ENCODE peak calls at places on chromosomes 6 and 20, in five cellular contexts. N is breast epithelium, Z is PC-9, M is colonic mucosa, T is body of pancreas. C is an unnamed sample.

GRCh38 chr20:57439993-57440392 is 48.8 kb downstream of the RBM38 start:
- DNase-seq in N (no peak), Z (no peak), M (no peak), T (no peak), C (no peak)

GRCh38 chr6:41336824-41337223 is 1.4 kb downstream of the NCR2 start:
- DNase-seq in N (no peak), Z (no peak), M (no peak), T (no peak), C (no peak)

GRCh38 chr20:34691838-34692237 is 12.3 kb upstream of the TP53INP2 start:
- DNase-seq in N (no peak), Z (no peak), M (no peak), T (no peak), C (no peak)

GRCh38 chr6:80658926-80659325 is 552.5 kb downstream of the BCKDHB start:
- DNase-seq in N (no peak), Z (no peak), M (no peak), T (no peak), C (no peak)

GRCh38 chr6:7200598-7201443 is 93.1 kb downstream of the RREB1 start:
- DNase-seq in N (peak), Z (peak), M (peak), T (peak), C (no peak)

GRCh38 chr6:44041461-44042260 is 85.6 kb downstream of the MRPL14 start:
- DNase-seq in N (no peak), Z (peak), M (no peak), T (peak), C (no peak)

GRCh38 chr6:155530219-155530834 is 74.7 kb upstream of the NOX3 start:
- DNase-seq in N (no peak), Z (no peak), M (no peak), T (no peak), C (no peak)

GRCh38 chr20:9286501-9286900 is 217.6 kb downstream of the PLCB4 start:
- DNase-seq in N (no peak), Z (no peak), M (no peak), T (no peak), C (no peak)

GRCh38 chr6:142395768-142396231 is 94.0 kb downstream of the ADGRG6 start:
- DNase-seq in N (no peak), Z (no peak), M (no peak), T (no peak), C (no peak)
- H3K27ac ChIP-seq in N (no peak), Z (no peak), M (no peak), T (no peak), C (no peak)

GRCh38 chr6:72560721-72561593 is 60.9 kb upstream of the KCNQ5 start:
- DNase-seq in N (no peak), Z (no peak), M (no peak), T (peak), C (no peak)
- TF ChIP-seq CTCF in N (no peak), Z (no peak), M (no peak), T (no peak), C (no peak)

GRCh38 chr6:37308084-37308817 is 45.5 kb upstream of the RNF8 start:
- DNase-seq in N (no peak), Z (peak), M (no peak), T (peak), C (no peak)
- H3K4me3 ChIP-seq in N (no peak), Z (no peak), M (no peak), T (no peak), C (no peak)

GRCh38 chr6:158772172-158772571 is 47.0 kb downstream of the EZR start:
- DNase-seq in N (no peak), Z (peak), M (no peak), T (no peak), C (no peak)
- H3K27ac ChIP-seq in N (peak), Z (peak), M (peak), T (no peak), C (peak)

GRCh38 chr6:137949686-137950390 is 82.8 kb downstream of the TNFAIP3 start:
- DNase-seq in N (no peak), Z (peak), M (no peak), T (no peak), C (no peak)

GRCh38 chr6:137952247-137952646 is 85.2 kb downstream of the TNFAIP3 start:
- DNase-seq in N (no peak), Z (no peak), M (no peak), T (no peak), C (no peak)

GRCh38 chr6:137954253-137954652 is 87.2 kb downstream of the TNFAIP3 start:
- DNase-seq in N (no peak), Z (no peak), M (no peak), T (no peak), C (no peak)

GRCh38 chr6:137950581-137950980 is 83.5 kb downstream of the TNFAIP3 start:
- DNase-seq in N (no peak), Z (no peak), M (no peak), T (no peak), C (no peak)

GRCh38 chr6:137951064-137951597 is 84.1 kb downstream of the TNFAIP3 start:
- DNase-seq in N (no peak), Z (no peak), M (no peak), T (no peak), C (no peak)
- TF ChIP-seq CTCF in N (no peak), Z (no peak), M (no peak), T (no peak), C (no peak)

GRCh38 chr20:10438217-10438616 is 3.1 kb downstream of the SLX4IP start:
- DNase-seq in N (no peak), Z (no peak), M (no peak), T (no peak), C (no peak)

GRCh38 chr20:10434832-10435812 is at the start of gene SLX4IP:
- DNase-seq in N (peak), Z (peak), M (peak), T (peak), C (peak)

GRCh38 chr20:10434467-10434831 is 427 bp upstream of the MKKS start:
- DNase-seq in N (peak), Z (peak), M (peak), T (peak), C (peak)

GRCh38 chr20:10433623-10434466 is at the start of gene MKKS:
- DNase-seq in N (peak), Z (peak), M (peak), T (peak), C (no peak)

DNA sequence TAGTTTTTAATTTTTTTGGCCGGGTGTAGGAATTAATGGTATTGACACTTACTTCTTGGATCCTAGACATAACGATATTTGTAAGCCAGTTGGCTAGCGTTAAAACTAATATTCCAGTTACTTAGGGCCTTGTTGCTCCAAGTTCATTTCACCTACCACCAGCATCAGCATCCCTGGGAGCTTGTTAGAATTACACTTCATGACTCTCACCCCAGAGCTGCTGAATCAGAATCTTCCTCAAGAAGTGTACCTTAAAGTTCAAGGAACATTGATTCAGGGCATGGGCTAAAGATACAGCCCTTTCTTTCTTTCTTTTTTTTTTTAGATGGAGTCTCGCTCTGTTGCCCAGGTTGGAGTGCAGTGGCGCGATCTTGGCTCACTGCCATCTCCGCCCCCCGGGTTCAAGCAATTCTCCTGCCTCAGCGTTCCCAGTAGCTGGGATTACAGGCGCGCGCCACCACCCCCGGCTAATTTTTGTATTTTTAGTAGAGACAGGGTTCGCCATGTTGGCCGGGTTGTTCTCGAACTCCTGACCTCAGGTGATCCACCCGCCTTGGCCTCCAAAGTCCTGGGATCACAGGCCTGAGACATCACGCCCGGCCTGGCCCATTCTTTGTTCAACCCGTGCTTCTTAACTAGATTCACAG is 1.1 kb downstream of the SLX4IP start:
- DNase-seq in N (no peak), Z (no peak), M (no peak), T (no peak), C (no peak)
- H3K4me3 ChIP-seq in N (peak), Z (peak), M (no peak), T (no peak), C (no peak)

GRCh38 chr20:21556398-21556797 is 42.5 kb upstream of the NKX2-2 start:
- DNase-seq in N (no peak), Z (no peak), M (no peak), T (no peak), C (no peak)
- H3K27ac ChIP-seq in N (no peak), Z (no peak), M (no peak), T (no peak), C (no peak)

GRCh38 chr20:43844778-43845614 is 69.7 kb upstream of the TOX2 start:
- DNase-seq in N (no peak), Z (peak), M (no peak), T (no peak), C (peak)
- TF ChIP-seq CTCF in N (no peak), Z (peak), M (no peak), T (no peak), C (no peak)

GRCh38 chr6:21935561-21936028 is 342.0 kb downstream of the SOX4 start:
- DNase-seq in N (no peak), Z (no peak), M (peak), T (peak), C (no peak)
- H3K4me3 ChIP-seq in N (no peak), Z (no peak), M (no peak), T (no peak), C (no peak)

C was measured in vagina.